ENCODE peak calls at places on chromosomes 4 and X, in four cellular contexts. O, E, H and Q are unnamed samples.

GRCh38 chrX:53684415-53685192 is 1.9 kb downstream of the HUWE1 start:
- DNase-seq in O (no peak), E (no peak), H (no peak), Q (no peak)

GRCh38 chrX:48972214-48973164 is 845 bp upstream of the KCND1 start:
- DNase-seq in O (peak), E (no peak), H (no peak), Q (no peak)

GRCh38 chr4:76441881-76442280 is 6.9 kb downstream of the SHROOM3 start:
- DNase-seq in O (no peak), E (no peak), H (no peak), Q (no peak)

GRCh38 chrX:13050151-13050550 is 5.7 kb upstream of the FAM9C start:
- DNase-seq in O (no peak), E (no peak), H (no peak), Q (no peak)

GRCh38 chrX:104137496-104137895 is 19.3 kb downstream of the SLC25A53 start:
- DNase-seq in O (no peak), E (no peak), H (no peak), Q (no peak)

GRCh38 chr4:122525865-122526264 is 69.3 kb upstream of the IL2 start:
- DNase-seq in O (no peak), E (no peak), H (no peak), Q (no peak)

GRCh38 chr4:84243685-84244084 is 255.4 kb downstream of the NKX6-1 start:
- DNase-seq in O (no peak), E (no peak), H (no peak), Q (no peak)

GRCh38 chr4:134219043-134219442 is 17.5 kb upstream of the PABPC4L start:
- DNase-seq in O (no peak), E (no peak), H (no peak), Q (no peak)

GRCh38 chr4:111937368-111937767 is 207.9 kb upstream of the FAM241A start:
- DNase-seq in O (no peak), E (no peak), H (no peak), Q (no peak)

GRCh38 chrX:12446342-12447075 is 308.2 kb downstream of the FRMPD4 start:
- DNase-seq in O (no peak), E (no peak), H (no peak), Q (no peak)

GRCh38 chr4:826508-827208 is 729 bp upstream of the CPLX1 start:
- DNase-seq in O (no peak), E (no peak), H (no peak), Q (no peak)

GRCh38 chr4:138341739-138342415 is 99.7 kb upstream of the SLC7A11 start:
- DNase-seq in O (no peak), E (no peak), H (no peak), Q (no peak)

GRCh38 chr4:17562157-17562556 is 14.8 kb upstream of the LAP3 start:
- DNase-seq in O (no peak), E (no peak), H (no peak), Q (no peak)

GRCh38 chrX:14125451-14125850 is 95.8 kb upstream of the GEMIN8 start:
- DNase-seq in O (no peak), E (no peak), H (no peak), Q (no peak)

GRCh38 chrX:17082831-17083230 is 136.4 kb downstream of the REPS2 start:
- DNase-seq in O (no peak), E (no peak), H (no peak), Q (no peak)

GRCh38 chrX:53421125-53421524 is 1.3 kb downstream of the SMC1A start:
- DNase-seq in O (no peak), E (no peak), H (no peak), Q (no peak)

GRCh38 chrX:68018248-68019203 is 414.8 kb downstream of the OPHN1 start:
- DNase-seq in O (no peak), E (no peak), H (peak), Q (no peak)

GRCh38 chr4:97517948-97518347 is 625.3 kb downstream of the STPG2 start:
- DNase-seq in O (no peak), E (no peak), H (no peak), Q (no peak)

GRCh38 chr4:54898941-54899340 is 226.5 kb downstream of the KDR start:
- DNase-seq in O (no peak), E (no peak), H (no peak), Q (no peak)

GRCh38 chr4:55071951-55072350 is 53.4 kb downstream of the KDR start:
- DNase-seq in O (no peak), E (no peak), H (no peak), Q (no peak)

GRCh38 chr4:27407616-27408015 is 547.0 kb downstream of the STIM2 start:
- DNase-seq in O (no peak), E (no peak), H (no peak), Q (no peak)

GRCh38 chr4:167606551-167606950 is 372.3 kb upstream of the SPOCK3 start:
- DNase-seq in O (no peak), E (no peak), H (no peak), Q (no peak)

GRCh38 chr4:69759189-69759604 is 1.2 kb downstream of the SULT1B1 start:
- DNase-seq in O (no peak), E (no peak), H (no peak), Q (no peak)

GRCh38 chr4:115113382-115114106 is at the start of gene NDST4:
- DNase-seq in O (no peak), E (no peak), H (peak), Q (no peak)

GRCh38 chrX:51496501-51497291 is at the start of gene NUDT11:
- DNase-seq in O (peak), E (peak), H (peak), Q (peak)

GRCh38 chr4:101973331-101973730 is 182.8 kb downstream of the BANK1 start:
- DNase-seq in O (no peak), E (no peak), H (no peak), Q (no peak)

GRCh38 chrX:130224810-130225209 is 43.9 kb downstream of the ZNF280C start:
- DNase-seq in O (no peak), E (no peak), H (no peak), Q (no peak)

GRCh38 chr4:40747436-40747835 is 2.3 kb upstream of the NSUN7 start:
- DNase-seq in O (no peak), E (no peak), H (no peak), Q (no peak)

GRCh38 chrX:69128573-69128972 is 36.7 kb downstream of the PJA1 start:
- DNase-seq in O (peak), E (no peak), H (no peak), Q (peak)

GRCh38 chrX:112067601-112068000 is 15.0 kb downstream of the TRPC5 start:
- DNase-seq in O (no peak), E (no peak), H (no peak), Q (no peak)

GRCh38 chr4:185671496-185671895 is 136.2 kb upstream of the PDLIM3 start:
- DNase-seq in O (no peak), E (no peak), H (no peak), Q (no peak)
- H3K27ac ChIP-seq in O (no peak), E (peak), H (no peak), Q (no peak)

GRCh38 chr4:77566148-77566547 is 39.5 kb upstream of the CXCL13 start:
- DNase-seq in O (no peak), E (no peak), H (no peak), Q (no peak)

GRCh38 chr4:77560170-77560569 is 45.5 kb upstream of the CXCL13 start:
- DNase-seq in O (no peak), E (no peak), H (no peak), Q (no peak)

DNA sequence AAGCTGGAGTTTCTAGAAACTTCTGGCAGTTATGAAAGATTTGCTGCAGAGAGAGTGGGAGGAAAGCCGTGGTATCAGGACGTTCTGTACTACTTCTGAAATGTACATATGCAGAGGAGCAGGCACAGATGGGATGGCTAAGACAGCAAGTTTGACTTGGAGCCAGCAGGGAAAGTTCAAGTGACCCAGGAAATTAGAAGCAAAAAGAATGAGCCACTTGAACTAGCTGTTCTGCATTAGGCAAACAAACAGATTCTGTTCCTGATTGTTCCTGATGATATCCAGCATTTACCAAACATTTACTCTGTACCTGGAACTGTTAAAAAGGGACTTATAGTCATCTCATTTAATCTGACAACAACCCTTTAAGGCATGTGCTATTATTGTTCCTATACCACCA is 41.4 kb upstream of the CXCL13 start:
- DNase-seq in O (no peak), E (no peak), H (no peak), Q (no peak)
- H3K27ac ChIP-seq in O (no peak), E (peak), H (no peak), Q (no peak)

DNA sequence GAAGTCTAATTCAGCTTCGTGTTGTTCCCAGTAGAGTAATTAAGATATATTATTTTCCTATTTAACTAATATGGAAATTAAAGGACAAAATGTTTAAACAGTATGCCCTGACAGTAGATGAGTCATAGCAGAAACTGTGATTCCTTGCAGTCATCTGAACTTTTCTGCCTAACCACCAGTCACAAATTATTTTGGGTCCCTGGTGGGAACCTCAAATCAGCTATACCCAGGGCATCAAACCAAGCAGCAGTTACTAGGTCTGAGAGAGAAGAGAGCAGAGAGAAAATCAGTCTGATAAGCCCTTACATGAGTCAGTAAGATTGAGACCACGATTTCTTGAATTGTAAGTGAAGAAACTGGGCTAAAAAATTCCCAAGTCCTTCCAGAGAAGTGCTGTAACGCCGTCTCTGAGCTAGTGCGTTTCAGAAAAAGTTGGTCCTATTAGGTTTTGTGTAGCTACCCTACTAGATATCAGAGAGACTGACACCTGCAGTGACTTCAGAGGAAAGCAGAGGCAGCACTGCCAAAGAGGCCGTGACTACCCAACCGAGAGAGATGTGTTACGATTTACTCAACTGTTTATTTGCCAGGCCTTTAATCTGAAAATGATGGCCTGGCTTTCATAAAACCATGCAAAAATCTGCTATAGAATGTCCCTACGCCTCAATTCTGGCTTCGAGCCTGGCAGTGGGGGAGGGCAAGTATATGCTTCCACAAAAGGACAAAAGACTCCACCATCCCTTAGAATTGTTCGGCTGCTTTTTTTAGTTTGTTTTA is 21.7 kb upstream of the GPM6A start:
- DNase-seq in O (no peak), E (no peak), H (no peak), Q (no peak)
- H3K27ac ChIP-seq in O (no peak), E (no peak), H (no peak), Q (peak)

GRCh38 chr4:110638347-110638746 is 15.5 kb upstream of the PITX2 start:
- DNase-seq in O (no peak), E (no peak), H (no peak), Q (no peak)
- H3K27ac ChIP-seq in O (no peak), E (no peak), H (no peak), Q (no peak)

DNA sequence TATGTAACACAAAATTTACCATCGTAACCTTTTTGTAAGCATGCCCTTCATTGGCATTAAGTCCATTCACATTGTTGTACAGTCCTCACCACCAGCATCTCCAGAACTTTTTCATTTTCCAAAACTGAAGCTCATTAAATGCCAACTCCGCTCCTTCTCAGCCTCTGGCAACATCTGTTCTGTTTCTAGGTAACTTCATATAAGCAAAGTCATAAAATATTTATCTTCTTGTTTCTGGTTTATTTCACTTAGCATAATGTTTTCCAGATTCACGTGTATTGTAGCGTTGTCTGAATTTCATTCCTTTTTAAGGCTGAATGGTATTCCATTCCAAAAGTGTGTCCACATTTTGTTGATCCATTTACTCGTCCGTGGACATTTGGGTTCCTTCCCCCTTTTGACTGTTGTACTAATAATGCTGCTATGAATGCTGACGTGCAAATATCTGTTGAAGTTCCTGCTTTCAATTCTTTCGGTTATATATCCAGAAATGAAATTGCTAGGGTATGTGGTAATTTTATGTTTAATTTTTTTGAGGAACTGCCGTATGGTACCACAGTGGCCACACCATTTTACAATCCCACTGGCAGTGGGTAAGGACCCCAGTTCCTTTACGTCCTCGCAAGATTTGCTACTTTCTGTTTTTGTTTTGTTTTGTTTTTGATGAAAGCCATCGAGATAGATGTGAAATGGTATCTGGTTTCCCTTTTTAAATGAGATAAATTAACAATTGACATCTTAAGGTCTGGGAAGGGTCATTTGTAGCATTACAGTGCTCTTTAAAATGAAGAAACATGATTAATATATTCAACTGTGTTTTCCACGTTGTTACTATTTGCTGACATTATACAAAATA is 63.4 kb downstream of the PTTG2 start:
- DNase-seq in O (no peak), E (no peak), H (no peak), Q (no peak)
- H3K27ac ChIP-seq in O (no peak), E (peak), H (no peak), Q (no peak)

GRCh38 chr4:158770671-158771070 is 1.8 kb downstream of the FNIP2 start:
- DNase-seq in O (no peak), E (no peak), H (no peak), Q (no peak)
- H3K27ac ChIP-seq in O (no peak), E (peak), H (no peak), Q (no peak)

GRCh38 chrX:145821898-145822567 is 4.4 kb downstream of the SLITRK2 start:
- DNase-seq in O (no peak), E (no peak), H (no peak), Q (no peak)
- H3K27ac ChIP-seq in O (no peak), E (no peak), H (no peak), Q (peak)

GRCh38 chr4:39702716-39703115 is 4.8 kb downstream of the UBE2K start:
- DNase-seq in O (no peak), E (no peak), H (no peak), Q (no peak)

GRCh38 chr4:39710098-39710896 is 12.4 kb downstream of the UBE2K start:
- DNase-seq in O (no peak), E (no peak), H (no peak), Q (no peak)

GRCh38 chr4:39706334-39706733 is 8.4 kb downstream of the UBE2K start:
- DNase-seq in O (peak), E (peak), H (no peak), Q (no peak)

GRCh38 chr4:39706829-39707511 is 9.0 kb downstream of the UBE2K start:
- DNase-seq in O (no peak), E (no peak), H (no peak), Q (no peak)
- H3K27ac ChIP-seq in O (no peak), E (peak), H (peak), Q (no peak)